ENCODE peak calls at places on chromosome 1, in four cellular contexts. V is IMR-90, O is mesendoderm, R is H1. J is an unnamed sample.

GRCh38 chr1:90714521-90714951 is 2.6 kb downstream of the BARHL2 start:
- DNase-seq in V (no peak), O (no peak), R (peak; percentile 57), J (peak; percentile 46)

GRCh38 chr1:93399781-93400180 is 48.1 kb upstream of the FNBP1L start:
- DNase-seq in V (no peak), O (peak; percentile 87), R (no peak), J (no peak)

GRCh38 chr1:86703696-86704455 is 500 bp upstream of the SH3GLB1 start:
- DNase-seq in V (no peak), O (peak; percentile 61), R (no peak), J (peak; percentile 57)

GRCh38 chr1:9466780-9467755 is 72.2 kb upstream of the SLC25A33 start:
- DNase-seq in V (peak; percentile 10), O (no peak), R (no peak), J (no peak)

GRCh38 chr1:27233677-27234053 is 767 bp upstream of the WDTC1 start:
- DNase-seq in V (no peak), O (peak; percentile 20), R (no peak), J (peak; percentile 42)

GRCh38 chr1:167935252-167936067 is 1.0 kb upstream of the DCAF6 start:
- DNase-seq in V (peak; percentile 36), O (peak; percentile 82), R (peak; percentile 57), J (no peak)

GRCh38 chr1:40039245-40039756 is 1.2 kb upstream of the CAP1 start:
- DNase-seq in V (peak; percentile 37), O (peak; percentile 40), R (no peak), J (no peak)

GRCh38 chr1:229643996-229644748 is 18.1 kb downstream of the URB2 start:
- DNase-seq in V (no peak), O (no peak), R (no peak), J (no peak)

GRCh38 chr1:207867136-207868081 is 43.5 kb downstream of the CD34 start:
- DNase-seq in V (no peak), O (no peak), R (no peak), J (no peak)

GRCh38 chr1:92736395-92736794 is 48.5 kb downstream of the EVI5 start:
- DNase-seq in V (peak; percentile 15), O (peak; percentile 51), R (no peak), J (no peak)

GRCh38 chr1:221663321-221663720 is 78.6 kb downstream of the DUSP10 start:
- DNase-seq in V (peak; percentile 58), O (no peak), R (no peak), J (no peak)

GRCh38 chr1:5730272-5731109 is 261.7 kb downstream of the NPHP4 start:
- DNase-seq in V (no peak), O (no peak), R (no peak), J (no peak)

GRCh38 chr1:196516373-196516772 is 91.9 kb downstream of the KCNT2 start:
- DNase-seq in V (no peak), O (peak; percentile 65), R (no peak), J (no peak)

GRCh38 chr1:241751524-241751923 is 96.5 kb upstream of the EXO1 start:
- DNase-seq in V (no peak), O (no peak), R (no peak), J (no peak)

GRCh38 chr1:212916395-212917133 is 33.8 kb upstream of the VASH2 start:
- DNase-seq in V (peak; percentile 22), O (peak; percentile 97), R (peak; percentile 69), J (peak; percentile 82)
- H2BK120ac ChIP-seq in V (peak overlapping the region; percentile 18), O (peak overlapping the region; percentile 82), R (peak overlapping the region; percentile 99), J (no peak overlapping the region)

GRCh38 chr1:21510885-21511578 is 1.8 kb downstream of the ALPL start:
- DNase-seq in V (no peak), O (peak; percentile 56), R (no peak), J (no peak)

GRCh38 chr1:21511579-21512522 is 2.6 kb downstream of the ALPL start:
- DNase-seq in V (peak; percentile 96), O (peak; percentile 61), R (no peak), J (no peak)

GRCh38 chr1:21509351-21510112 is at the start of gene ALPL:
- DNase-seq in V (no peak), O (peak; percentile 58), R (peak; percentile 79), J (no peak)

GRCh38 chr1:21508580-21509350 is 458 bp upstream of the ALPL start:
- DNase-seq in V (peak; percentile 31), O (peak; percentile 88), R (peak; percentile 97), J (peak; percentile 90)

DNA sequence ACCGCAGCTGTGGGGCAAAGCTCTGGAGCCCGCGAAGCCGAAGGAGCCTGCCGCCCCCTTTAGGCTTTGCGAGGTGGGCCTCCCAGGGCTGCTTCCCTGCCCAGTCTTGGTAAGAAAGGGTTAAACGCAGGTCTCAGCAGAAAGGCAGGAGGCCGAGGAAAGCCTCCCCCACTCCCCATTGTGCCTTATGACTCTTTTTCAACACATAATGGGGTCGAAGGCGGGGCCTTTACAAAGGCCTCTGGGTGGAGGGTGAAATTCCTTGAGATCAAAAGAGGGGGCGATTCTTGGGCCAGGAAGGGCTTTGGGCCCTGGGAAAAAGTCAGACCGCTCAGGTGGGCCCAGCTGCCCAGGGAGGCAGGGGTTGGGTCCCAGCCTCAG is 880 bp downstream of the ALPL start:
- DNase-seq in V (no peak), O (peak; percentile 93), R (peak; percentile 77), J (peak; percentile 84)
- H3K4ac ChIP-seq in V (no peak overlapping the region), O (peak overlapping the region; percentile 46), R (no peak overlapping the region), J (no peak overlapping the region)

GRCh38 chr1:117754061-117754969 is 148.5 kb downstream of the TENT5C start:
- DNase-seq in V (peak; percentile 59), O (peak; percentile 84), R (peak; percentile 70), J (peak; percentile 72)

GRCh38 chr1:117759535-117759934 is 153.7 kb downstream of the TENT5C start:
- DNase-seq in V (no peak), O (no peak), R (no peak), J (no peak)

GRCh38 chr1:117760069-117760468 is 154.2 kb downstream of the TENT5C start:
- DNase-seq in V (no peak), O (no peak), R (no peak), J (no peak)

GRCh38 chr1:117757668-117758067 is 151.8 kb downstream of the TENT5C start:
- DNase-seq in V (peak; percentile 81), O (no peak), R (no peak), J (no peak)

DNA sequence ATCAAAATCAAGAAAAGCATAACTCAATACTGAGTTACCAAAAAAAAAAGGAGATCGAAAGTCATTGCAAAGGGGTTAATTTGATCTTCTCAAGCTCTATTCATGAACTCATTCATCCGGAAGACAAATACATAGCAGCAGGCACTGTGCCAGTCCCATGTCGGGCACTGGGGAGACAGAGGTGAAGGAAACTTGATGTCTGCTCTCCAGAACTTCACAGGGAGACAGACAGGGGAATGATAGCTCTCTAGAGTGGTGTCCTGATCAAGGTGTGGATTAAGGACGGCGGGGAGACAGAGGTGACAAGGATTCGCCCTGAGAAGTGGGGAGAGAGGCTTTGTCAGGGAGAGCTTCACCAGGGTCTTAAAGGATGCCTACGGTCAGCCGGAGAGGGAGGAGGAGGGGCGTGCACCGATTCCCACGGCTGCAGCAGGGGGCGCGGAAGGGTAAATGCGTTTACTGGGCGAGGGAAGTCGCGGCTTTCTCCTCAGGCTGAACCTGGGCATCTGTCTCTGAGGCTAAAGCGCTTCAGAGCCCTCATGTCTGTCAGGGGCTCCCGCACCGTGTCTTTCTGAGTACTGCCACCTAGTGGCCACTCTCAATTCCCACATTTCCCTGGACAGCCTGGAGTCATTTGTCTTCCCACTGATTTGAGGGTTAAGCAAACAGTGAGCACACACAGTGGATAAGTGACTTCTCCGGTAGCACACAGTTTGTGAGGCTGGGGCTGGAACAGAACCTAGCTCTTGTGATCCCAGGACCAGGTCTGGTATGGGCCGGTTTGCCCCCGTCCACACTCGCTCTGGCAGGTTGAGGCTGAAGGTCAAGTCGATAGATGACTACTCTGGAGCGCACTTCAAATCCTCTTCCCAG is 152.8 kb downstream of the TENT5C start:
- DNase-seq in V (peak; percentile 83), O (peak; percentile 97), R (peak; percentile 85), J (peak; percentile 95)
- H3K56ac ChIP-seq in V (peak overlapping the region; percentile 84), O (peak overlapping the region; percentile 50), R (no peak overlapping the region), J (no peak overlapping the region)

GRCh38 chr1:55427576-55427975 is 212.4 kb upstream of the USP24 start:
- DNase-seq in V (no peak), O (no peak), R (no peak), J (no peak)
- H2BK120ac ChIP-seq in V (peak overlapping the region; percentile 99), O (no peak overlapping the region), R (no peak overlapping the region), J (no peak overlapping the region)

GRCh38 chr1:18908911-18909771 is 6.8 kb upstream of the ALDH4A1 start:
- DNase-seq in V (no peak), O (no peak), R (no peak), J (no peak)

GRCh38 chr1:18915341-18915740 is 13.0 kb upstream of the ALDH4A1 start:
- DNase-seq in V (no peak), O (no peak), R (no peak), J (no peak)

GRCh38 chr1:18912550-18912949 is 10.2 kb upstream of the ALDH4A1 start:
- DNase-seq in V (no peak), O (no peak), R (no peak), J (no peak)

GRCh38 chr1:18917071-18917799 is 14.9 kb upstream of the ALDH4A1 start:
- DNase-seq in V (no peak), O (no peak), R (no peak), J (no peak)

GRCh38 chr1:18913065-18913502 is 10.7 kb upstream of the ALDH4A1 start:
- DNase-seq in V (peak; percentile 82), O (peak; percentile 90), R (peak; percentile 96), J (peak; percentile 92)
- H3K4ac ChIP-seq in V (peak overlapping the region; percentile 81), O (no peak overlapping the region), R (no peak overlapping the region), J (no peak overlapping the region)

GRCh38 chr1:158013840-158014520 is 20.5 kb downstream of the KIRREL1 start:
- DNase-seq in V (peak; percentile 56), O (no peak), R (no peak), J (no peak)

GRCh38 chr1:158016651-158017335 is 23.3 kb downstream of the KIRREL1 start:
- DNase-seq in V (no peak), O (peak; percentile 74), R (no peak), J (no peak)

GRCh38 chr1:158011714-158012113 is 18.3 kb downstream of the KIRREL1 start:
- DNase-seq in V (peak; percentile 64), O (no peak), R (no peak), J (no peak)

GRCh38 chr1:158017800-158018595 is 24.6 kb downstream of the KIRREL1 start:
- DNase-seq in V (no peak), O (no peak), R (no peak), J (no peak)

DNA sequence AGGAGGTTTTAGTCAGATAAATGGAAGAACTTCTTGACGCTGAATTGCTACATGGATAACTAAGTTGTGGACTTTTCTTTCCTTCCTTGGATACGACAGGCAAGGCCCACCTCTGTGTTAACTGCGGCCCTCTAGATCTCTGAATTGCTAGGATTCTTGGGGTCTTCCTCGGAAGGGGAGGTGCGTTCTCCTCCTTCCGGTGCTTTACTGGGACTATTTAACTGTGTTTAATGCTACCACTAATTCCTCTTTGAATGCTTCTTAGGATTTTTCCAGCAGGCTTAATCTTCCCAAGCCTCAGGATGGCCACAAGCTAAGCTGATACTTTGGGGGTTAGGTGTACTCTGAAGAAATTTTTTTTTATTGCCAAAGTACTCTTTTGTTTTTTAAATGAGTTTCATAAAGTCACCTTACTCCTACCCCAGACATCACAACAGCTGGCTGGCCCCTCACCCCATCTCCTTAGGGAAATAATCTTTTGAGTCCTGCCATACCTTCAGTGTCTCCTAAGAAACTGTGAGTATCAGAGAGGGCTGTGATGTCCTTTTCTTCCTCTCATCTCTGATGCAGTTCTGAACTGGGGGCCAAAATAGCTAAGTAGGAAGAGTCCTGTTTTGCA is 21.4 kb downstream of the KIRREL1 start:
- DNase-seq in V (no peak), O (no peak), R (no peak), J (no peak)
- H3K56ac ChIP-seq in V (no peak overlapping the region), O (no peak overlapping the region), R (no peak overlapping the region), J (no peak overlapping the region)